ENCODE peak calls at places on chromosome 6, in five cellular contexts. W is GM06990, B is RWPE1, Q is neural crest cell, E is fibroblast of pulmonary artery. O is an unnamed sample.

GRCh38 chr6:154984146-154984545 is 11.0 kb upstream of the TIAM2 start:
- DNase-seq in B (no peak), E (no peak), W (no peak), Q (no peak), O (no peak)

GRCh38 chr6:150373260-150373701 is 4.5 kb downstream of the IYD start:
- DNase-seq in Q (no peak), B (peak), E (peak), W (no peak), O (no peak)

GRCh38 chr6:25899123-25899522 is 25.1 kb upstream of the SLC17A3 start:
- DNase-seq in Q (no peak), W (no peak), E (no peak), B (no peak), O (no peak)

GRCh38 chr6:6624269-6624668 is 35.7 kb downstream of the LY86 start:
- DNase-seq in E (no peak), W (no peak), B (no peak), Q (no peak), O (no peak)

GRCh38 chr6:161828355-161828754 is 554.5 kb upstream of the AGPAT4 start:
- DNase-seq in E (no peak), Q (no peak), B (no peak), W (no peak), O (no peak)

GRCh38 chr6:101392561-101393230 is 812 bp upstream of the GRIK2 start:
- DNase-seq in E (no peak), B (no peak), Q (no peak), W (no peak), O (no peak)

GRCh38 chr6:84842526-84843161 is 78.2 kb upstream of the TBX18 start:
- DNase-seq in B (no peak), W (no peak), Q (no peak), E (peak), O (no peak)

GRCh38 chr6:11653028-11653583 is 115.6 kb downstream of the TMEM170B start:
- DNase-seq in B (peak), W (peak), Q (peak), E (peak), O (no peak)

GRCh38 chr6:166743415-166743814 is 116.4 kb upstream of the RPS6KA2 start:
- DNase-seq in E (no peak), B (no peak), W (no peak), Q (no peak), O (no peak)

GRCh38 chr6:84774174-84775158 is 10.1 kb upstream of the TBX18 start:
- DNase-seq in W (peak), B (peak), Q (peak), E (peak), O (no peak)

GRCh38 chr6:10534418-10534760 is 13.2 kb downstream of the GCNT2 start:
- DNase-seq in W (peak), B (no peak), Q (no peak), E (no peak), O (no peak)

GRCh38 chr6:121925024-121925423 is 474.4 kb upstream of the HSF2 start:
- DNase-seq in W (no peak), E (no peak), Q (no peak), B (no peak), O (no peak)

GRCh38 chr6:83609248-83609647 is 96.9 kb downstream of the PRSS35 start:
- DNase-seq in Q (no peak), W (no peak), B (no peak), E (no peak), O (no peak)

GRCh38 chr6:31729979-31730630 is 1.0 kb upstream of the DDAH2 start:
- DNase-seq in W (peak), B (peak), E (peak), Q (peak), O (peak)

GRCh38 chr6:81138236-81138635 is 614.2 kb downstream of the TENT5A start:
- DNase-seq in B (no peak), W (no peak), E (peak), Q (no peak), O (no peak)

GRCh38 chr6:152463183-152463582 is 174.0 kb downstream of the SYNE1 start:
- DNase-seq in Q (no peak), B (no peak), W (no peak), E (no peak), O (no peak)

GRCh38 chr6:44237813-44238433 is 9.0 kb upstream of the HSP90AB1 start:
- DNase-seq in Q (peak), B (no peak), W (peak), E (peak), O (peak)

GRCh38 chr6:157546366-157546765 is 165.4 kb downstream of the ZDHHC14 start:
- DNase-seq in W (no peak), B (no peak), E (no peak), Q (no peak), O (no peak)

GRCh38 chr6:15504581-15505350 is 158.1 kb downstream of the DTNBP1 start:
- DNase-seq in Q (no peak), E (peak), W (no peak), B (peak), O (peak)

GRCh38 chr6:106973841-106974336 is 640 bp downstream of the CD24 start:
- DNase-seq in W (peak), E (no peak), Q (peak), B (peak), O (no peak)

GRCh38 chr6:35691027-35691824 is 2.5 kb upstream of the FKBP5 start:
- DNase-seq in E (peak), B (no peak), W (no peak), Q (no peak), O (peak)

GRCh38 chr6:66336171-66336570 is 629.1 kb upstream of the EYS start:
- DNase-seq in Q (no peak), E (no peak), B (no peak), W (no peak), O (no peak)

GRCh38 chr6:92989656-92990055 is 429.7 kb downstream of the EPHA7 start:
- DNase-seq in E (peak), W (no peak), B (no peak), Q (no peak), O (no peak)

GRCh38 chr6:166168616-166169548 is 1.2 kb upstream of the TBXT start:
- DNase-seq in E (no peak), B (no peak), W (no peak), Q (no peak), O (no peak)

GRCh38 chr6:101578306-101578705 is 184.8 kb downstream of the GRIK2 start:
- DNase-seq in Q (no peak), B (no peak), W (no peak), E (no peak), O (no peak)

GRCh38 chr6:132919476-132919875 is 105.1 kb downstream of the RPS12 start:
- DNase-seq in E (peak), B (peak), W (no peak), Q (no peak), O (no peak)

GRCh38 chr6:78666764-78667163 is 200.6 kb upstream of the IRAK1BP1 start:
- DNase-seq in Q (no peak), B (no peak), E (no peak), W (no peak), O (no peak)

GRCh38 chr6:168370310-168370991 is 50.9 kb upstream of the DACT2 start:
- DNase-seq in Q (peak), B (peak), W (no peak), E (peak), O (peak)

GRCh38 chr6:144063246-144063743 is 32.1 kb downstream of the SF3B5 start:
- DNase-seq in B (no peak), E (no peak), W (no peak), Q (no peak), O (no peak)

GRCh38 chr6:138349891-138350290 is 27.8 kb upstream of the SMIM28 start:
- DNase-seq in E (peak), Q (no peak), W (no peak), B (no peak), O (no peak)

GRCh38 chr6:509676-510075 is 118.1 kb downstream of the IRF4 start:
- DNase-seq in W (no peak), B (no peak), E (no peak), Q (no peak), O (no peak)

GRCh38 chr6:82507112-82507511 is 143.5 kb downstream of the TPBG start:
- DNase-seq in W (peak), B (no peak), E (peak), Q (no peak), O (no peak)

GRCh38 chr6:29506446-29507067 is 18.8 kb upstream of the MAS1L start:
- DNase-seq in Q (no peak), W (no peak), E (no peak), B (no peak), O (no peak)

GRCh38 chr6:27565839-27566779 is 93.2 kb upstream of the ZNF184 start:
- DNase-seq in Q (no peak), W (peak), B (no peak), E (no peak), O (no peak)

DNA sequence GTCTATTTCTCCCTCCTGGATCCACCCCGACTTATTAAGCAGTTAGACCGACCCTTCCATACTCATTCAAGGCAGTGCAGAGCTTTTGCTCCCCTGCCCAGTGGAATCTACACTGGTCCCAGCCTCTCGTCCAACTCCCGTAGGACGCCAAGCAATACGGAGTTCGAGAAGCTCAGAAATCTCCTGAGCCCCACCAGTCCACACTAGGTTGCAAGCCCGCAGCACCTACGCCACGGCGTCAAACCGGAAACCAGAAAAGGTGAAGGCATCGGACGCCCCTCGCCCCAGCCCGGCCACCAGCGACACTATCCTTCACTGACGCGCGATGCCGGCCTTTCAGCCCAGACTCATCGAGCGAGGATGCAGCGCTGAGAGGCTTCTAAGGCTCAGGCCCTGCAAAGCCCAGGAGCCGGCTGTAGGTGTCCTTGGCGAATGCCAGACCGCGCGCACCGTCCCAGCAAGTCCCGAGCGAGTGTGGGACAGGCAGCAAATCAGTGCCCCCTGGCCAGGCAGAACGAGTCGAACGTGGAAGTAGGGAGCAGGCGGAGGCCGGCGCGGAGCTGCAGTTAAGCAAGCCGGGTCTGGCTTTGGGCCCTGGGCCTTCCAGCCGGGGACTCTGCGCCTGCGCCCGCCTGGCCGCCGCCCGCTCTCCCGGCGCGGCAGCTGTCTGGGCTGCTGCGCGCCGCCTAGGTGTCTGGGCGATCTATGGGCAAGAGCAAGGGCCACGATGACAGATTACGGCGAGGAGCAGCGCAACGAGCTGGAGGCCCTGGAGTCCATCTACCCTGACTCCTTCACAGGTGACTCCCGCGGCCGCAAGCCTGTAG is at the start of gene RWDD1:
- DNase-seq in W (peak), Q (peak), E (peak), B (peak), O (peak)
- TF ChIP-seq CTCF in W (no peak), Q (no peak), E (no peak), B (no peak), O (no peak)

DNA sequence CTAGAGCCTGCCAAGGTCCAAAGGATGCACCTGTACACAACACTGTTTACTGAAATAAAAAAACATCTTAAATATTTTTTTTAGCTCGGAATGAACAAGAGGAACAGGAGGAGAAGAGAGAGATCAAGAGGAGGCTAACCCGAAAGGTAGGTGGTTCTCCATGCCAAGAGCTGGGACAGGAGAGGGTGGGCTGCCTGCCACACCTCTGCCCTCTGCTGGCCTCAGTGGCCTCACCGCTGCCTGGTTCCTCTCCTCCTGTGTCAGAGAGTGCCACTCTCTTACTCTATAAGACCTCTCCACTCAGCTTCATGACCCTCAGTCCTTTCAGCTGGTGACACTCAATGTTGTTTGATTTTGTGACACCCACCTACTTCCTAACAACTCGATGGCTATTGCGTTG is 50.2 kb downstream of the TBC1D7 start:
- DNase-seq in Q (no peak), E (no peak), B (no peak), W (no peak), O (no peak)
- TF ChIP-seq CTCF in Q (peak), E (no peak), B (no peak), W (peak), O (no peak)

GRCh38 chr6:5078121-5078695 is 6.9 kb upstream of the PPP1R3G start:
- DNase-seq in E (no peak), B (no peak), Q (no peak), W (no peak), O (no peak)
- TF ChIP-seq CTCF in E (peak), B (no peak), Q (no peak), W (peak), O (no peak)

DNA sequence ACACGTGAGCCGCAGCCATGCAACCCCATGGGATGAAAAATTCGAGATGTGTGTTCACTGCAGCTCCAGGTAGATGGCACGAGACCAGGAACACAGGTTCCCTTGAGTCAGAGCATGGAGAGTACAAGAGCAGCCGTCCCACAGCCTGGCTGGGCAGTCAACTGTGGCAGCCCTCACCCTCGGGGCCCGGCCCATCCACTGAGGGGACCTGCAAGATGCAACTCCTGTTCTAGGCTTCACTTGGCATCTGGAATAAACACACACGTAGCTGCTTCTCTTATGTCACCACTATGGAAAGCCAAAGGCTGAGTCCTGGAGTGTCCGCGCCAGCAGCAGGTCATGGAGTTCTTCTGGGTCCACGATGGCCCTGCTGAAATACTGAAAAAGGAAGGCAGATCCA is 77.0 kb downstream of the WDR27 start:
- DNase-seq in B (no peak), W (no peak), E (no peak), Q (no peak), O (no peak)
- TF ChIP-seq CTCF in B (no peak), W (no peak), E (no peak), Q (no peak), O (no peak)

GRCh38 chr6:7974932-7975763 is 64.6 kb upstream of the TXNDC5 start:
- DNase-seq in Q (no peak), W (no peak), E (peak), B (peak), O (peak)
- TF ChIP-seq CTCF in Q (no peak), W (no peak), E (no peak), B (no peak), O (no peak)

DNA sequence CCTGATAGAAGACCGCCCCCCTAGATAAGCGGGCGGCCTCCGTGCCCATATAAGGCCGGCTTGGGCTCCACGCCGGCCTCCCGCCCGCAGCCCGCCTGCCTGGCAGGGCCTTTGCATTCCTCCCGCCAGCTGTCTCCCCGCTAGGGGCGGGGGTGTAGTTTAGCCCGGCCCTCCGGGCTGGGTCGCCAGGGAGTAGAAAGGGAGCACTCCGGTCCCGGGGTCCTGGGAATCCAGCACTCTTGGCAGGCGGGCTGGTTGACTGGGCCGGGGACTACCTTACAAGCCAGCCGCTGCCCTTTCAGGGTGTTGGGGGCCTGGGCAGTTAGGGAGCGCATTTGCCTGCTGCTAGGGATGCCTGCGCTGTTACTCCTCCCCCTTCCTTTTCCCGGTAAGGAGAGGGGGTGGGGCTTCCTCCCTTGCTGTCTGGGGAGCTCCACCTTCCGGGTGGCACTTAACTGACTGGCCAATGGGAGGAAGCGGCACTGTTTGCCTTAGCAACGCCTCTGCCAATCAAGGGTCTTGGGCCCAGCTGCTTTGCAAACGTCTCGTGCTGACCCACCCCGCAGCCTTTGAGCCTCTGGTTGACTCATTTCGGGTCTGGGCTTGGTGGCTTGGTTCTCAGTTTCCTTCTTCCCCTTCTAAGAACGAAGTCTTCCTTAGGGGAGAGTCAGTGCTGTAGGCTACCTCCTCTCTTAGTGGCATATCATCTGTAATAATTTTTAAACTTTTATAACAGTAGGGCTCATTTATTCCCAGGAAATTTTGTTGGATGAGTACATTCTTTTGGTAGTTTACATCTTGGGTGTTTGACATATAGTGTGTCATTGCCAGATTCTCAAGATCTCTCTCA is 3.4 kb downstream of the SRF start:
- DNase-seq in E (peak), B (peak), W (peak), Q (peak), O (peak)
- TF ChIP-seq CTCF in E (no peak), B (no peak), W (no peak), Q (peak), O (no peak)

O was measured in omental fat pad.